ENCODE peak calls at places on chromosomes 2 and 18, in ten cellular contexts. I is K562; V is AG04450; H is upper lobe of left lung; B is pancreas; G is stomach; F is CD8-positive, alpha-beta T cell; D is psoas muscle; R is trophoblast cell; E is H9. L is an unnamed sample. For H3K27me3 and H3K9me3, the result is how much of the 10 kb centered on the place peaks cover.

GRCh38 chr2:6968319-6969100 is 51.3 kb downstream of the RNF144A start:
- DNase-seq in I (no peak), V (no peak), H (no peak), B (no peak), G (no peak), F (no peak), D (peak), R (no peak), E (no peak), L (no peak)

GRCh38 chr2:163735692-163736432 is at the start of gene FIGN:
- DNase-seq in I (no peak), V (peak), H (peak), B (peak), G (peak), F (no peak), D (peak), R (peak), E (peak), L (peak)

GRCh38 chr2:198615972-198616371 is 811.6 kb downstream of the PLCL1 start:
- DNase-seq in I (no peak), V (no peak), H (no peak), B (no peak), G (no peak), F (no peak), D (no peak), R (no peak), E (no peak), L (no peak)

GRCh38 chr2:10590742-10591141 is 99.0 kb downstream of the NOL10 start:
- DNase-seq in I (no peak), V (no peak), H (no peak), B (no peak), G (no peak), F (no peak), D (no peak), R (no peak), E (no peak), L (no peak)

GRCh38 chr2:205975082-205975949 is 110.7 kb downstream of the INO80D start:
- DNase-seq in I (no peak), V (no peak), H (no peak), B (peak), G (peak), F (no peak), D (no peak), R (peak), E (no peak), L (no peak)

GRCh38 chr2:188391354-188391753 is 99.7 kb downstream of the GULP1 start:
- DNase-seq in I (no peak), V (no peak), H (no peak), B (no peak), G (no peak), F (no peak), D (no peak), R (no peak), E (no peak), L (no peak)

GRCh38 chr2:205688417-205689200 is 6.3 kb downstream of the NRP2 start:
- DNase-seq in I (no peak), V (no peak), H (no peak), B (no peak), G (no peak), F (no peak), D (no peak), R (no peak), E (no peak), L (no peak)

GRCh38 chr2:238505119-238505891 is 78.6 kb downstream of the ASB1 start:
- DNase-seq in I (peak), V (no peak), H (no peak), B (no peak), G (no peak), F (no peak), D (no peak), R (no peak), E (no peak), L (no peak)

GRCh38 chr2:236969767-236970655 is 115.7 kb upstream of the COPS8 start:
- DNase-seq in I (no peak), V (no peak), H (no peak), B (no peak), G (peak), F (peak), D (no peak), R (no peak), E (no peak), L (peak)

GRCh38 chr2:2742745-2743144 is 411.7 kb upstream of the MYT1L start:
- DNase-seq in I (no peak), V (no peak), H (no peak), B (no peak), G (no peak), F (no peak), D (no peak), R (no peak), E (no peak), L (no peak)

GRCh38 chr18:10376735-10377134 is 77.7 kb upstream of the APCDD1 start:
- DNase-seq in I (no peak), V (no peak), H (no peak), B (no peak), G (no peak), F (no peak), D (no peak), R (no peak), E (no peak), L (no peak)

GRCh38 chr2:50979495-50979894 is 52.4 kb downstream of the NRXN1 start:
- DNase-seq in I (no peak), V (no peak), H (no peak), B (no peak), G (no peak), F (no peak), D (no peak), R (no peak), E (no peak), L (no peak)
- H3K27ac ChIP-seq in I (no peak), V (no peak), H (no peak), B (no peak), G (no peak), F (no peak), D (no peak), R (no peak), E (no peak), L (no peak)

DNA sequence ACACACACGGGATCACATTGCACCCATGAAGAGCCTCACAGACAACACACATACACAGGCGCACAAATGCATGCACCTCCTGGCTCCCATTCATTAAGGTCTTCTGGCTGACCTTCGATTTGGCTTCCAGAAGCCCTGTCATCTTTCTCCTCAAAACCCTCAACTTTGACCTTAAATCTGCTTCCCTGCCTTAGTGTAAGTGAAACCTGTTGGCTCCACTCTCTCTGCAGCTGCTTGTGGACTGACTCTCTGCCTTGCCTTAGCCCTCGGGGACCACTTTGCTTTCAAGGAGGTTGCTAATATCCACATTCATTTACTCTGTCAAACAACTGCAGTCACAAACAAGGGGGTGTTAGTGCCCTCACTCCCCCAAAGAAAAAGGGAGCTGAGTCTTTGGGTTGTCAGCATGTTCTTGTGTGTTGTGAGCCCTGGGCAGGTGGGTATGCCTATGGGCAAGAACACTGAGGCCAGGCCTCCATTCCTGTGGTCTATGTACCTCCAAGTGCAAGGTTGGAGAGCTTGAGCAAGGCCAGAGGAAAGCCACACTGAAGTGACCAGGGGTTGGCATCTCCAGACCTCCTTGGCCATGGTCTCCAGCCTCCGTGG is 3.9 kb downstream of the OSR1 start:
- DNase-seq in I (no peak), V (no peak), H (no peak), B (no peak), G (no peak), F (no peak), D (no peak), R (no peak), E (no peak), L (no peak)
- H3K27me3 ChIP-seq in I (half or more), V (under half), H (half or more), B (under half), G (half or more), F (half or more), D (under half), R (half or more), E (half or more), L (under half)

DNA sequence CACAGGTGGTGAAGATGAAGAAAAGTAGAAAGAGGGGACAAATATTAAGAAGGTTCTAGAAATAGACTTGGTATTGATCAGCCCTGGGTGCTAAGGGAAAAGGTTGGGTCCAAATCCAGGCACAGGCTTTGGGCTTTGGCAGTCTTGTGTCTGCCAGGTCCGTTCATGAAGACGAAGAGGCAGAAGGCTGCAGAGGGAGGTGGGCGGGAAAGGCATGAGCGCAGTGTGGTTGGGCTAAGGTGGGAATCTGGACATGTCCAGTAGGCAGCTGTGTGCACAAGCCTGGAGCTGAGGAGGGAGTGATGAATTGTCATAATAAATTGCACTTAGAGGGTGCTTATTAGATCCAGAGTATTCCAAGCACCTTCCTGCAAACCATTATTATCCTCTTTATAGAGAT is 105.7 kb upstream of the TEX51 start:
- DNase-seq in I (no peak), V (no peak), H (no peak), B (no peak), G (peak), F (no peak), D (no peak), R (no peak), E (no peak), L (peak)
- H3K9me3 ChIP-seq in I (under half), V (under half), H (under half), B (under half), G (under half), F (under half), D (under half), R (under half), E (under half), L (under half)

GRCh38 chr2:235661136-235661535 is 167.3 kb downstream of the AGAP1 start:
- DNase-seq in I (no peak), V (no peak), H (no peak), B (no peak), G (no peak), F (no peak), D (no peak), R (no peak), E (no peak), L (no peak)

GRCh38 chr2:235661538-235661937 is 167.7 kb downstream of the AGAP1 start:
- DNase-seq in I (no peak), V (no peak), H (no peak), B (no peak), G (no peak), F (no peak), D (no peak), R (no peak), E (no peak), L (no peak)

GRCh38 chr2:235659767-235660322 is 166.0 kb downstream of the AGAP1 start:
- DNase-seq in I (peak), V (peak), H (peak), B (peak), G (no peak), F (no peak), D (no peak), R (no peak), E (no peak), L (no peak)

GRCh38 chr2:235660484-235661081 is 166.7 kb downstream of the AGAP1 start:
- DNase-seq in I (no peak), V (no peak), H (no peak), B (no peak), G (no peak), F (no peak), D (no peak), R (no peak), E (no peak), L (no peak)

DNA sequence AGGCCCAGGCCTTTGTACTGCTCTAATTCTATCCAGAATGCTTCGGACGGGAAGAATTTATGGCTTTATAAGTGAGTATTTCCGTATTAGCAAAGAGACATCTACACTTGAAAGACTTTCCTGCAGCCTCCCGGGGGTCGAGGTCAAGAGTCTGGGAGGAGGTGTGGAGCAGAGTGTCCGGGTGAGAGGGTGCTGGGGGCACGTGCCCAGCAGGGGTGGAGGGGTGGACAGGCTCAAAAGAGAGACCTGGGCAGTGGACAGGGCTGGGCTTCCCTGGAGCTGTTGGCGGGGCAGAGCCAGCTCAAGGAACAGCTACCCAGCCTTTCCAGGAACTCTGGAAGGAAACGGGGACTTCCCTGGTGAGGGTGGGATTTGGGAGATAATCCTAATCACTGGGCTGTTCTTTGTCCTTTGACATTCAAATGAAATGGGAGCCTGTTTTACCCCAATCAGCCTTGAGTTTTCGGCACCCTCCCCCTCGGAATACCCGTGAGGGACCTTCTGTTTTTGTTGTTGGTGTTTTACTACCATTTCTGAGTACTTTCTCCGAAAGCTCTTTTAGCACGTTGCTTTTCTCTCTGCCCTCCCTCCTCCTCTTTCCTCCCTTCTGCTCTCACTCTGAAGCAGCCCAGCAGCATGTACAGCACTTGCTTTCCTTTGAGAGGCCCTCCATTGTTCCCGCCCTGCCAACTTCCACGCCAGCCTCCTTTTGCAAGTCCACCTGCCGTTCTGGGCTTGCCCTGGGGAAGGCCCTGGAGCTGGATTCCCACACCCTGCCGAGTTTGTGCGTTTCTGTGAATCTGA is 164.7 kb downstream of the AGAP1 start:
- DNase-seq in I (no peak), V (no peak), H (no peak), B (no peak), G (no peak), F (no peak), D (no peak), R (no peak), E (peak), L (no peak)
- H3K27ac ChIP-seq in I (no peak), V (no peak), H (no peak), B (no peak), G (no peak), F (no peak), D (no peak), R (no peak), E (peak), L (no peak)

DNA sequence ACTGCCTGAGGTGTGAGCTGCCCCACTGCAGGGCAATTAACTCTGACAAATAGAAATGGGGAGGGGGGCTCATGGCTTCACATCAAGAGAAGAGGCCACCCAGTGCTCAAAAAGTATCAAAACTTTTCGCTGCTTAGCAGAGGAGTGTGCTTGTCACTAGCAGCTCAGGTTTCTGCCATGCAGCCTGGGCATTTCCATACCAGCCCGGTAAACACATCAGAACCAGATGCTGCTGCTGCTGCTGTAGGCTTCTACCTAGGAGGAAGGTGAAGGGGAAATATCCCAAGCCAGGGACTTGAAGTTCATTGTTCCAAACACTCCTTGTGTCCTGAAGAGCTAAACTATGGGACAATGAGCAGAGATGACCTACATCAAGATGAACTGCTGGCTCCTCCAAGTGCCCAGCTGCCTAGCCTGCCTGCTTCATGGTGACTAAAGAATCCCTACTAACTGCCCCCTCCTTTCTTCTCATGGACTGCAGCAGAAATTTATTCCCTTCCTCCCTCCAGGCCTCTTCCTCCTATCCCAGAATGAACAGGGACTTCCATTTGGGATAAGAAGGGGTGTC is 16.4 kb downstream of the POU3F3 start:
- DNase-seq in I (no peak), V (no peak), H (no peak), B (no peak), G (no peak), F (no peak), D (no peak), R (no peak), E (no peak), L (no peak)
- H3K27me3 ChIP-seq in I (half or more), V (half or more), H (under half), B (under half), G (half or more), F (under half), D (under half), R (half or more), E (half or more), L (under half)

DNA sequence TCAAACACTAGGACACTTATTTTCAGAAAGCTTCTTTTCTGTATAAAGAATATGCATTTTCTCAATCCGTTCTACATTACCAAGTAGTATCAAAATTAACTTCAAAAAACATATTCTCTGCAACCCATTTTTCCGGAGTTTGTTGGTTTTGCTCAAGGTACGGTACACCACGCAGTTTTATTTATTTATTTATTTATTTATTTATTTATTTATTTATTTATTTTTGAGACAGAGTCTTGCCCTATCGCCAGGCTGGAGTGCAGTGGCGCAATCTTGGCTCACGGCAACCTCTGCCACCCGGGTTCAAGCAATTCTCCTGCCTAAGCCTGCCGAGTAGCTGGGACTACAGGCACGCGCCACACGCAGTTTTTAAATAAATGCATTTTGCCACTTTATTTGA is 900.3 kb downstream of the CBLN2 start:
- DNase-seq in I (no peak), V (no peak), H (no peak), B (no peak), G (no peak), F (no peak), D (no peak), R (no peak), E (no peak), L (no peak)
- H3K9me3 ChIP-seq in I (under half), V (under half), H (under half), B (under half), G (under half), F (under half), D (under half), R (under half), E (under half), L (under half)

GRCh38 chr2:226796012-226796839 is 3.4 kb downstream of the IRS1 start:
- DNase-seq in I (no peak), V (no peak), H (peak), B (no peak), G (no peak), F (no peak), D (peak), R (no peak), E (no peak), L (no peak)
- H3K27ac ChIP-seq in I (no peak), V (peak), H (peak), B (no peak), G (peak), F (no peak), D (peak), R (no peak), E (no peak), L (peak)

GRCh38 chr2:8328189-8328588 is 353.7 kb upstream of the ID2 start:
- DNase-seq in I (no peak), V (no peak), H (peak), B (no peak), G (no peak), F (no peak), D (no peak), R (no peak), E (no peak), L (no peak)
- H3K27me3 ChIP-seq in I (under half), V (under half), H (under half), B (under half), G (under half), F (under half), D (under half), R (under half), E (under half), L (under half)

DNA sequence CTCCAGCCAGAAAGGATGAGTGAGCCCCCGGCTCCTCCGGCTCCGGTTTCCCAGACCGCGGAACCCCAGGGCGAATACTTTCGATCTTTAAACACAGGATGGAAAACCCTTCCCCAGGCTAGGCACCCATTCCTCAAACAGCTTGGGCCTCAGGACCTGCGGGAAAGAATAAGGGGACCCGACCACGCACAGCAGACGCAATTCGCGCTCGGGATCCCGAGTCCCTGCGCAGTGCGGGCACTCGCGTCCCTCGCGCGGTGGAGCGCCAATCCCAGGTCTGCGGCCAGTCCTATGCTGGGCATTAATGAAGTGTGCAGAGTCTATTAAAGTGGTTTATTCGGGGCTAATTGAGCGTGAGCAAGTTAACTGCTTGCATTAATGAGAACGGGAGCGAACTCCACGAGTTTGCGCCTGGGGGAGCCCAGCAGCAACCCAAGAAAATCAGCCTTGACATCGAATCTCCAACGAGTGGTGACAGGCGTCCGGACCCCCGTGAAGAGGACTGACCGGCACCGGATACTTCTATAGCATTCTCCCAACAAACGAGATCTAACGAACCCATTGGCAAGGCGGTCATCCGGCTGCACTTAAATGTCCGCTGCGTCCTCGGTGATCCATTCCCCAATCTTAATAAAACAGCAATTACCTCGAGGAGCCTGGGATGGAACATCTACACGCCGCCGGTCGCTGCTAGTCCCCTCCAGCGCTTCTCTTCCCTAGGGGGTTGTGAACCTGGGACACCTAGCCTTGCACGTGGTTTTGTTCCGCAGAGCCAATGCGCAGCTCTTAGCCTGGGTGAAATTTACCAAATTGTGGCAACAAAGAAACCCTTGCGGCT is 1.7 kb downstream of the OSR1 start:
- DNase-seq in I (no peak), V (no peak), H (peak), B (no peak), G (no peak), F (no peak), D (no peak), R (no peak), E (no peak), L (no peak)
- H3K9me3 ChIP-seq in I (under half), V (under half), H (under half), B (under half), G (under half), F (under half), D (under half), R (under half), E (under half), L (under half)

L was measured in ascending aorta.